ENCODE peak calls at places on chromosomes 5 and 9, in seven cellular contexts. F is HCT116, E is HepG2, M is T47D, A is SK-N-SH, S is K562, O is GM12878. G is an unnamed sample.

GRCh38 chr5:8848997-8849585 is 696.8 kb downstream of the SEMA5A start:
- DNase-seq in F (no peak), E (no peak), M (no peak), A (no peak), S (no peak), O (no peak), G (no peak)

GRCh38 chr5:95709967-95710650 is 21.0 kb upstream of the RHOBTB3 start:
- DNase-seq in F (peak), E (peak), M (no peak), A (no peak), S (peak), O (no peak), G (peak)

GRCh38 chr9:121658166-121658565 is 6.7 kb downstream of the DAB2IP start:
- DNase-seq in F (no peak), E (no peak), M (no peak), A (no peak), S (no peak), O (no peak), G (no peak)

GRCh38 chr9:17137576-17137975 is 2.7 kb downstream of the CNTLN start:
- DNase-seq in F (no peak), E (no peak), M (no peak), A (no peak), S (no peak), O (no peak), G (no peak)

GRCh38 chr5:72206994-72207393 is 99.7 kb downstream of the MAP1B start:
- DNase-seq in F (no peak), E (peak), M (no peak), A (no peak), S (no peak), O (no peak), G (no peak)

GRCh38 chr9:38619556-38620447 is 594 bp downstream of the ANKRD18A start:
- DNase-seq in F (no peak), E (peak), M (peak), A (peak), S (no peak), O (no peak), G (no peak)

GRCh38 chr5:10600629-10601245 is 36.9 kb downstream of the ANKRD33B start:
- DNase-seq in F (no peak), E (no peak), M (no peak), A (no peak), S (no peak), O (no peak), G (no peak)

GRCh38 chr5:3954633-3955032 is 359.0 kb downstream of the IRX1 start:
- DNase-seq in F (no peak), E (no peak), M (no peak), A (no peak), S (no peak), O (no peak), G (no peak)

GRCh38 chr5:73256462-73257260 is 83.7 kb downstream of the TMEM174 start:
- DNase-seq in F (no peak), E (no peak), M (no peak), A (no peak), S (no peak), O (no peak), G (no peak)

GRCh38 chr5:132136906-132137305 is 63.3 kb downstream of the CSF2 start:
- DNase-seq in F (no peak), E (no peak), M (no peak), A (no peak), S (no peak), O (no peak), G (no peak)

GRCh38 chr9:122954253-122954691 is 13.5 kb downstream of the RABGAP1 start:
- DNase-seq in F (no peak), E (no peak), M (no peak), A (no peak), S (no peak), O (no peak), G (no peak)

GRCh38 chr5:2900360-2900759 is 148.9 kb upstream of the IRX2 start:
- DNase-seq in F (no peak), E (no peak), M (no peak), A (no peak), S (no peak), O (no peak), G (peak)

GRCh38 chr5:126139086-126139485 is 284.1 kb upstream of the GRAMD2B start:
- DNase-seq in F (no peak), E (no peak), M (no peak), A (no peak), S (no peak), O (no peak), G (no peak)

GRCh38 chr5:135272311-135272805 is 126.7 kb downstream of the MACROH2A1 start:
- DNase-seq in F (no peak), E (no peak), M (no peak), A (no peak), S (peak), O (no peak), G (no peak)

GRCh38 chr5:37867634-37868033 is 27.8 kb upstream of the GDNF start:
- DNase-seq in F (no peak), E (no peak), M (no peak), A (no peak), S (no peak), O (no peak), G (no peak)

GRCh38 chr9:109745335-109746283 is 34.4 kb upstream of the PALM2AKAP2 start:
- DNase-seq in F (no peak), E (no peak), M (peak), A (no peak), S (no peak), O (no peak), G (no peak)

GRCh38 chr9:126057869-126058467 is 268.7 kb upstream of the MVB12B start:
- DNase-seq in F (no peak), E (no peak), M (no peak), A (peak), S (no peak), O (no peak), G (no peak)

GRCh38 chr5:38793099-38793498 is 52.7 kb upstream of the OSMR start:
- DNase-seq in F (no peak), E (no peak), M (no peak), A (no peak), S (no peak), O (no peak), G (no peak)

GRCh38 chr9:114930063-114930812 is at the start of gene TNFSF8:
- DNase-seq in F (no peak), E (no peak), M (no peak), A (no peak), S (no peak), O (no peak), G (no peak)

GRCh38 chr5:103923616-103924168 is 361.1 kb upstream of the NUDT12 start:
- DNase-seq in F (no peak), E (no peak), M (no peak), A (no peak), S (no peak), O (no peak), G (no peak)

GRCh38 chr9:115891929-115892328 is 261.7 kb upstream of the PAPPA start:
- DNase-seq in F (no peak), E (no peak), M (no peak), A (no peak), S (no peak), O (no peak), G (no peak)

GRCh38 chr5:88459971-88460370 is 191.3 kb upstream of the TMEM161B start:
- DNase-seq in F (no peak), E (no peak), M (no peak), A (no peak), S (no peak), O (no peak), G (no peak)

GRCh38 chr9:15299374-15299939 is 7.6 kb downstream of the TTC39B start:
- DNase-seq in F (no peak), E (no peak), M (no peak), A (no peak), S (no peak), O (peak), G (no peak)

GRCh38 chr9:121207371-121207940 is 5.8 kb upstream of the RAB14 start:
- DNase-seq in F (no peak), E (no peak), M (no peak), A (no peak), S (no peak), O (peak), G (no peak)

GRCh38 chr5:77076961-77077820 is 9.9 kb downstream of the ZBED3 start:
- DNase-seq in F (no peak), E (no peak), M (peak), A (peak), S (peak), O (no peak), G (no peak)

DNA sequence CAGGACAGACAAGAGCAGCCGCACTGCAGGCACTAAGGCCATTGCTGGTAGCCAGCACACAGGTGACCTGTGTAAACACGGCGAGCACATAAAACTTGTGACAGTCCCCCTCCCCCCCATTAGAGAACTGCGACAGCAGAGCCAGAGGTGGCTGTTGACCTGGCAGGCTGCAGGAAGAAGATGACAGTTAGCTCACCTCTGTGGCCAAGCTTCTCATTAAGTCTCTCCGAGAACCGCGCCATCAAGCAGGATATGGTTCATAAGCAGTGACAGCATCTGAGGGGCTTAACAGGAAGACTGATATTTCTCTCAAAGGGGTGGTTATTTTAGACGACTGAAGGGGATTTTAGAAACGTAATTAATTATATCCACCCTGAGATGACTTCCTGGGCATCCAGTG is 5.2 kb downstream of the SURF4 start:
- DNase-seq in F (no peak), E (no peak), M (no peak), A (no peak), S (no peak), O (no peak), G (no peak)
- TF ChIP-seq JUND in F (no peak), E (no peak), M (no peak), A (no peak), S (no peak), O (no peak), G (no peak)

GRCh38 chr5:40834391-40834848 is 602 bp downstream of the RPL37 start:
- DNase-seq in F (no peak), E (no peak), M (no peak), A (no peak), S (no peak), O (no peak), G (no peak)
- TF ChIP-seq JUND in F (no peak), E (no peak), M (no peak), A (no peak), S (no peak), O (no peak), G (no peak)

DNA sequence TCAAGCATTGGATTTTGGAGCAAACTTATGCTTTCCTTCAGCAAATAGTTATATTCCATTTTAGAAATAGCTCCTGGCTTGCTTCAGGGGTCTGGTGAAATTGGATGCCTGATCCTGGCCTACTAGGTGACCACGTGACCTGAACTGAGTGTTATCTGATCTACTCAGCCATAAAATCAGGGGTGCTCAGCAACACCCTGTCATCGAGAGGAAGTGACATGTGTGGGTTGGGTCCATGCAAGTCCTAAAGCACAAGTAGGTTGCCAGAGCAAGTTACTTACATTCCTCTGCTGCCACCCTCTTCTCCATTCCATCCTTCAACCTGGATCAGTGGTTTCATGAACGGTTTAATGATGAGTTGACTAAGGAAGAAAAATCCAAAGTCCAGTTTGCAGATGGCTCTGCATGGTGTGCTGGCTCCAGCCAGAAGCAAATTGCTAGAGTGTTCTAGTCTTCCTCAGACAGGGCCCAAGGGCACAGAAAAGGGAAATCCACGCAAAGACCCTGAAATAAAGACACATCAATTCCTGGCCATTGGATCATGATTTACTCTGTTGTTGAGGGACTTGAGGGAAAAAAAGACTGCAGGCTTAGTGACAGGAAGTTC is 2.8 kb upstream of the FAM193B start:
- DNase-seq in F (no peak), E (peak), M (no peak), A (no peak), S (peak), O (no peak), G (no peak)
- TF ChIP-seq JUND in F (no peak), E (no peak), M (no peak), A (no peak), S (peak), O (no peak), G (no peak)

GRCh38 chr5:144189800-144190429 is 19.2 kb downstream of the KCTD16 start:
- DNase-seq in F (no peak), E (no peak), M (no peak), A (peak), S (no peak), O (peak), G (no peak)
- TF ChIP-seq JUND in F (no peak), E (no peak), M (no peak), A (peak), S (no peak), O (no peak), G (no peak)

G was measured in H1.